ENCODE peak calls at places on chromosomes 1 and 21, in six cellular contexts. P is fibroblast of mammary gland, M is brain microvascular endothelial cell, F is NB4, N is GM23338, B is PC-3. V is an unnamed sample.
A peak's percentile ranks its signal among the peaks of the same experiment; 100 is the strongest.

GRCh38 chr1:209384710-209385550 is 198.6 kb upstream of the CAMK1G start:
- DNase-seq in P (peak; percentile 19), M (no peak), F (no peak), N (no peak), B (peak; percentile 66), V (no peak)

GRCh38 chr1:207342351-207342750 is 20.9 kb downstream of the CD55 start:
- DNase-seq in P (peak; percentile 32), M (no peak), F (no peak), N (no peak), B (no peak), V (peak; percentile 27)

GRCh38 chr21:26810266-26810665 is 34.9 kb downstream of the ADAMTS1 start:
- DNase-seq in P (peak; percentile 66), M (no peak), F (no peak), N (no peak), B (no peak), V (no peak)

GRCh38 chr21:46098303-46099141 is 610 bp downstream of the COL6A2 start:
- DNase-seq in P (peak; percentile 27), M (no peak), F (no peak), N (peak; percentile 62), B (no peak), V (peak; percentile 26)

GRCh38 chr1:226981386-226981817 is 41.3 kb downstream of the COQ8A start:
- DNase-seq in P (no peak), M (no peak), F (no peak), N (no peak), B (no peak), V (no peak)

GRCh38 chr1:167529829-167530474 is 11.6 kb upstream of the CD247 start:
- DNase-seq in P (peak; percentile 37), M (no peak), F (no peak), N (no peak), B (no peak), V (no peak)

GRCh38 chr1:52142220-52143153 is 598 bp downstream of the ZFYVE9 start:
- DNase-seq in P (peak; percentile 43), M (peak; percentile 41), F (peak; percentile 74), N (peak; percentile 64), B (peak; percentile 56), V (peak; percentile 56)

GRCh38 chr1:115286431-115287205 is 51.4 kb downstream of the NGF start:
- DNase-seq in P (peak; percentile 38), M (no peak), F (no peak), N (no peak), B (no peak), V (no peak)

GRCh38 chr1:56416385-56416972 is 162.9 kb downstream of the PLPP3 start:
- DNase-seq in P (peak; percentile 30), M (no peak), F (no peak), N (no peak), B (peak; percentile 13), V (no peak)

GRCh38 chr1:53732912-53733317 is 6.0 kb downstream of the GLIS1 start:
- DNase-seq in P (peak; percentile 95), M (peak; percentile 84), F (no peak), N (no peak), B (peak; percentile 81), V (peak; percentile 93)

GRCh38 chr1:204828352-204828850 is 42.3 kb upstream of the NFASC start:
- DNase-seq in P (peak; percentile 49), M (peak; percentile 2), F (peak; percentile 6), N (peak; percentile 94), B (peak; percentile 86), V (peak; percentile 54)

GRCh38 chr1:5430911-5431310 is 561.3 kb downstream of the NPHP4 start:
- DNase-seq in P (no peak), M (no peak), F (no peak), N (no peak), B (no peak), V (no peak)

GRCh38 chr1:155961937-155962336 is 16.4 kb downstream of the ARHGEF2 start:
- DNase-seq in P (peak; percentile 99), M (peak; percentile 96), F (peak; percentile 49), N (no peak), B (peak; percentile 100), V (peak; percentile 88)

GRCh38 chr1:224168859-224169380 is 14.1 kb upstream of the DEGS1 start:
- DNase-seq in P (peak; percentile 99), M (peak; percentile 91), F (peak; percentile 84), N (no peak), B (peak; percentile 98), V (peak; percentile 98)

GRCh38 chr21:34018910-34019309 is 54.5 kb upstream of the MRPS6 start:
- DNase-seq in P (no peak), M (no peak), F (no peak), N (no peak), B (no peak), V (no peak)

GRCh38 chr1:7267493-7267892 is 482.2 kb downstream of the CAMTA1 start:
- DNase-seq in P (peak; percentile 80), M (peak; percentile 48), F (no peak), N (no peak), B (no peak), V (peak; percentile 10)

GRCh38 chr21:22019766-22020165 is 1021.6 kb downstream of the NCAM2 start:
- DNase-seq in P (no peak), M (no peak), F (no peak), N (no peak), B (peak; percentile 18), V (no peak)

GRCh38 chr1:208497866-208498541 is 253.8 kb upstream of the PLXNA2 start:
- DNase-seq in P (no peak), M (no peak), F (no peak), N (no peak), B (peak; percentile 66), V (no peak)

GRCh38 chr1:228646717-228647522 is 88.4 kb upstream of the RHOU start:
- DNase-seq in P (peak; percentile 54), M (peak; percentile 7), F (peak; percentile 83), N (peak; percentile 69), B (peak; percentile 63), V (peak; percentile 47)

GRCh38 chr21:39020751-39021474 is 162.3 kb downstream of the PSMG1 start:
- DNase-seq in P (peak; percentile 63), M (peak; percentile 47), F (peak; percentile 58), N (no peak), B (peak; percentile 14), V (peak; percentile 44)

GRCh38 chr1:1020415-1021009 is 592 bp downstream of the AGRN start:
- DNase-seq in P (no peak), M (no peak), F (peak; percentile 47), N (peak; percentile 28), B (peak; percentile 43), V (no peak)

GRCh38 chr21:44947930-44948331 is 8.1 kb downstream of the SLX9 start:
- DNase-seq in P (no peak), M (no peak), F (no peak), N (no peak), B (no peak), V (no peak)

GRCh38 chr1:93051961-93052360 is 27.1 kb upstream of the MTF2 start:
- DNase-seq in P (peak; percentile 31), M (no peak), F (no peak), N (no peak), B (peak; percentile 17), V (no peak)

GRCh38 chr21:45698493-45698947 is 55.0 kb downstream of the PCBP3 start:
- DNase-seq in P (peak; percentile 100), M (peak; percentile 96), F (no peak), N (no peak), B (peak; percentile 95), V (peak; percentile 98)

DNA sequence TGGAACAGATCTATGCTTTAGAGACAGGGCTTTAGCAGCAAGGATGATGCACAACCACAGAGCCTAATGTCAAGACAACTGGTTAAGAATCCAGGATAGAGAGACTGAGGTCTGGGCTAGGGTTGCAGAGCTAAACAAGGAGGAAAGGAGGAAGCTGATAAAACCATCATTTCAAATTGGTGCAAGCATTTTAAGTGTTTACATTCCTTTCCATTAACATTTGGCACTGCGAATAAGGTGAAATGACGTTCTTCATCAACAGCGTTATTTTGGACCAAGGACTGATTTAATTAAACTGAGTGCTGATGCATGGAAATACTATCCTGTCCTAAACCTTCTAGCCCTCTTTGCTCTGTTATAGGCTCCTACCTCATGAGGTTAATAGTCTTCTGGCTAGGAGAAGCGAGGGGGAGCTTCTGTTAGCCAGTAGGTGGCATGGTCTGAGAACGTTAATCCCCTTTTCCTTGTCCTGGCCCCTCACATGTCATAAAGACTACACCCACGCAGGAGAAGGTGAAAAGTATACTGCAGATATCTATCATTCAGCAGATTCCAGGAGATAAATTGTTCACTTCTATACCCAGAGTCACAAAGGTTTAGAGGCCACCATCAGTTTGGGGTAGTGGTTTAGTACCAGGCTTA is 7.6 kb upstream of the C1orf21 start:
- DNase-seq in P (no peak), M (no peak), F (peak; percentile 24), N (peak; percentile 56), B (peak; percentile 12), V (no peak)
- TF ChIP-seq CTCF in P (peak; percentile 15), M (peak; percentile 55), F (peak; percentile 4), N (peak; percentile 64), B (peak; percentile 41), V (peak; percentile 18)

DNA sequence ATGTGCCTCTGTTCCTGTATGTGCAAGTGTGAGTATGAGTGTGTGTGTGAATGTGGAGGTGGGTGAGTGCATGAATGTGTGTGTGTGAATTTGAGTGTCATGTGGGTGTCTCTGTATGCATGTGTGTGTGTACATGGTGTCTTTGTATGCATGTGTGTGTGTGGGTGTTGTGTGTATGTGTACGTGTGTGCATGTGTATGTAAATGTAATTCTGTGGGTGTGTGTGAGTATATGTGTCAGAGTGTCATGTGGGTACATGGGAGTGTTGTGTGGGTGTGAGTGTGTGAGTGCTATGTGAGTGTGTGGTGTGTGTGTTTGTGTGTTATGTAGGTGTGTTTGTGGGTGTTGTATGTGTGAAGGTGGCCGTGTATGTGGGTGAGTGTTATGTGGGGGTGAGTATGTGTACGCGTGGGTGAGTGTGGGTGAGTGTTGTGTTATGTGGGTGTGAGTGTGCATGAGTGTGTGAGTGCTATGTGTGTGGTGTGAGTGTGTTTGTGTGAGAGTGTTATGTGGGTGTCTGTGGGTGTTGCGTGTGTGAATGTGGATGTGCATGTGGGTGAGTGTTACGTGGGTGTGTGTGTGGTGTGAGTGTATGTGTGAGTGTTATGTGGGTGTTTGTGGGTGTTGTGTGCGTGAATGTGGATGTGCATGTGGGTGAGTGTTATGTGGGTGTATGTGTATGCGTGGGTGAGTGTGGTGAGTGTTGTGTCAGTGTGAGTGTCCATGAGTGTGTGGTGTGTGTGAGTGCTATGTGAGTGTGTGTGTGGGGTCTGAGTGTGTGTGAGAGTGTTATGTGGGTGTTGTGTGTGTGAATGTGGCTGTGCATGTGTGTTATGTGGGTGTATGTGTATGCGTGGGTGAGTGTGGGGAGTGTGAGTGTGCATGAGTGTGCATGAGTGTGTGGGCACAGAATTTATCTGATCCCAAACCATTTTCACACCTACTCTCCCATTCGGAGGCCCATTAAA is 36.6 kb upstream of the NID1 start:
- DNase-seq in P (no peak), M (no peak), F (no peak), N (no peak), B (no peak), V (no peak)
- H3K4me3 ChIP-seq in P (no peak overlapping the region), M (no peak overlapping the region), F (no peak overlapping the region), N (no peak overlapping the region), B (no peak overlapping the region), V (no peak overlapping the region)

DNA sequence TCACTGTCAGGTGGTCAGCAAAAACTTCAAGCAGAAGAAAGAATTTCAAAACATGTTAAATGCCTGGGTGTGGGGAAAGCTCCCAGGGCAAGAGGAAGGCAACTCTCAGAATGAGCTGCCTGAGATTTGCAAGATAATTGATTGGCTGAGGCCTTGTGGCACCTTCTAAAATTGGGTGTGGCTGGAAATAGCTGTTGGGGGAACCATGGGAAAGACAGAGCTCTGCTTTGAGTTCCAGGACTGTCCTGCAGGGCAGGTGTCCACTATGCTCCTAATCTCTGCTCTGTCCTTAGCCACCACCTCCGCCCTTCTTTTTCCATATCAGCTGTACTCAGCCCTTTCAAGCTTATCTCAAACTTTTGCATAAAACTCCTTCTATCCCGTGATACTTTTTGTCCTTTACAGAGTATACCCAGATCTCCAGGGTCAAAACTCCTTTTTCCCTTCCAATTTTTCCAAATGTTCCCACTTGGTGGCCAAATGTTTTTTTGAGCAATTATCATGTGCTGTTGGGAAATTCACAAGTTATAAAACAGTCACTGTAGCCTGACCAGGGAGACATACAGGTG is 23.8 kb upstream of the PPP2R5A start:
- DNase-seq in P (no peak), M (no peak), F (no peak), N (peak; percentile 28), B (no peak), V (no peak)
- TF ChIP-seq CTCF in P (no peak), M (no peak), F (no peak), N (no peak), B (peak; percentile 12), V (no peak)

GRCh38 chr1:30747028-30748008 is 10.3 kb downstream of the LAPTM5 start:
- DNase-seq in P (no peak), M (no peak), F (no peak), N (no peak), B (no peak), V (no peak)
- H3K4me3 ChIP-seq in P (no peak overlapping the region), M (no peak overlapping the region), F (no peak overlapping the region), N (no peak overlapping the region), B (no peak overlapping the region), V (no peak overlapping the region)

V was measured in fibroblast of the aortic adventitia.